ENCODE peak calls at places on chromosome X, in six cellular contexts. T, B, X, R, L and S are unnamed samples.

GRCh38 chrX:1667566-1667965 is 52.7 kb downstream of the ASMT start:
- DNase-seq in T (no peak), B (no peak), X (no peak), R (no peak), L (no peak), S (no peak)

GRCh38 chrX:133083899-133084298 is 13.0 kb downstream of the USP26 start:
- DNase-seq in T (no peak), B (no peak), X (no peak), R (no peak), L (no peak), S (no peak)

GRCh38 chrX:46341767-46342322 is 203.4 kb downstream of the ZNF674 start:
- DNase-seq in T (no peak), B (no peak), X (no peak), R (no peak), L (no peak), S (no peak)

GRCh38 chrX:131264665-131265064 is 24.4 kb downstream of the IGSF1 start:
- DNase-seq in T (no peak), B (no peak), X (no peak), R (no peak), L (no peak), S (no peak)

GRCh38 chrX:572490-573124 is 58.0 kb upstream of the SHOX start:
- DNase-seq in T (no peak), B (no peak), X (no peak), R (no peak), L (peak), S (no peak)

GRCh38 chrX:51420610-51421009 is 75.8 kb downstream of the NUDT11 start:
- DNase-seq in T (peak), B (peak), X (peak), R (peak), L (peak), S (no peak)

GRCh38 chrX:68830486-68831404 is 1.9 kb downstream of the EFNB1 start:
- DNase-seq in T (no peak), B (no peak), X (no peak), R (no peak), L (peak), S (no peak)

GRCh38 chrX:18146954-18147353 is 73.7 kb downstream of the BEND2 start:
- DNase-seq in T (peak), B (peak), X (peak), R (peak), L (peak), S (no peak)

GRCh38 chrX:40094900-40095587 is 2.7 kb downstream of the BCOR start:
- DNase-seq in T (no peak), B (peak), X (no peak), R (peak), L (peak), S (no peak)

GRCh38 chrX:134377537-134377936 is 82.4 kb upstream of the HPRT1 start:
- DNase-seq in T (peak), B (peak), X (peak), R (peak), L (peak), S (no peak)

GRCh38 chrX:19765628-19766027 is 121.8 kb downstream of the SH3KBP1 start:
- DNase-seq in T (no peak), B (no peak), X (no peak), R (no peak), L (no peak), S (no peak)

GRCh38 chrX:78527263-78527662 is 131.9 kb downstream of the RTL3 start:
- DNase-seq in T (peak), B (no peak), X (peak), R (peak), L (no peak), S (no peak)

GRCh38 chrX:40170830-40171512 is 73.2 kb upstream of the BCOR start:
- DNase-seq in T (peak), B (peak), X (no peak), R (peak), L (peak), S (no peak)

GRCh38 chrX:11010476-11010875 is 100.7 kb upstream of the HCCS start:
- DNase-seq in T (no peak), B (no peak), X (peak), R (no peak), L (no peak), S (no peak)

GRCh38 chrX:69503835-69504625 is at the start of gene NALF2:
- DNase-seq in T (peak), B (peak), X (peak), R (peak), L (peak), S (no peak)

GRCh38 chrX:12814434-12814833 is 23.2 kb downstream of the PRPS2 start:
- DNase-seq in T (peak), B (peak), X (peak), R (peak), L (peak), S (no peak)

GRCh38 chrX:2897311-2897689 is 31.8 kb downstream of the ARSD start:
- DNase-seq in T (no peak), B (no peak), X (no peak), R (no peak), L (no peak), S (no peak)

GRCh38 chrX:103549920-103550319 is 30.6 kb upstream of the RAB40A start:
- DNase-seq in T (no peak), B (no peak), X (no peak), R (no peak), L (no peak), S (no peak)

GRCh38 chrX:77918568-77918967 is 8.1 kb downstream of the ATP7A start:
- DNase-seq in T (no peak), B (no peak), X (no peak), R (peak), L (no peak), S (no peak)

GRCh38 chrX:125505207-125505606 is 185.5 kb downstream of the TEX13C start:
- DNase-seq in T (no peak), B (no peak), X (no peak), R (no peak), L (no peak), S (no peak)

GRCh38 chrX:154398668-154399526 is 720 bp downstream of the RPL10 start:
- DNase-seq in T (peak), B (peak), X (peak), R (peak), L (peak), S (peak)

GRCh38 chrX:107672955-107673378 is 44.7 kb downstream of the PRPS1 start:
- DNase-seq in T (peak), B (peak), X (peak), R (peak), L (peak), S (no peak)

GRCh38 chrX:13396887-13397286 is 77.0 kb upstream of the ATXN3L start:
- DNase-seq in T (no peak), B (no peak), X (peak), R (peak), L (no peak), S (no peak)

GRCh38 chrX:10525381-10525780 is 95.0 kb downstream of the MID1 start:
- DNase-seq in T (no peak), B (no peak), X (no peak), R (peak), L (no peak), S (no peak)

GRCh38 chrX:45633419-45633818 is 432.7 kb upstream of the DIPK2B start:
- DNase-seq in T (no peak), B (no peak), X (no peak), R (no peak), L (no peak), S (no peak)

GRCh38 chrX:53320543-53321215 is 39.3 kb upstream of the IQSEC2 start:
- DNase-seq in T (peak), B (peak), X (no peak), R (no peak), L (no peak), S (no peak)

GRCh38 chrX:10444204-10444603 is 176.2 kb downstream of the MID1 start:
- DNase-seq in T (no peak), B (no peak), X (no peak), R (peak), L (no peak), S (no peak)

GRCh38 chrX:135000516-135000915 is 9.7 kb downstream of the SMIM10 start:
- DNase-seq in T (no peak), B (no peak), X (no peak), R (peak), L (no peak), S (no peak)

GRCh38 chrX:130174051-130174704 is 2.4 kb downstream of the RAB33A start:
- DNase-seq in T (no peak), B (no peak), X (peak), R (peak), L (no peak), S (peak)

GRCh38 chrX:155888139-155888538 is 7.0 kb downstream of the VAMP7 start:
- DNase-seq in T (no peak), B (no peak), X (peak), R (peak), L (peak), S (no peak)

GRCh38 chrX:133235830-133236229 is 17.7 kb upstream of the TFDP3 start:
- DNase-seq in T (no peak), B (no peak), X (no peak), R (no peak), L (no peak), S (no peak)

GRCh38 chrX:139691493-139691842 is 16.5 kb downstream of the MCF2 start:
- DNase-seq in T (no peak), B (peak), X (no peak), R (peak), L (no peak), S (no peak)

GRCh38 chrX:13346646-13347045 is 26.8 kb upstream of the ATXN3L start:
- DNase-seq in T (no peak), B (no peak), X (no peak), R (no peak), L (no peak), S (no peak)

GRCh38 chrX:137855490-137855889 is 289.6 kb downstream of the ZIC3 start:
- DNase-seq in T (no peak), B (no peak), X (no peak), R (no peak), L (no peak), S (no peak)

GRCh38 chrX:103464774-103465117 is 54.5 kb downstream of the RAB40A start:
- DNase-seq in T (peak), B (peak), X (peak), R (peak), L (peak), S (peak)